ENCODE peak calls at places on chromosomes 1 and 21, in eight cellular contexts. One of them, this sample, is unnamed.

GRCh38 chr1:235972316-235973090 is 92.4 kb downstream of the NID1 start:
- DNase-seq in stimulated activated CD4-positive, alpha-beta T cell treated with anti-CD3 and anti-CD28 coated beads, TNF-alpha, amount 100 ng/mL, for 48 hours: no peak
- DNase-seq in psoas muscle: no peak
- DNase-seq in T-helper 9 cell: no peak
- DNase-seq in NCI-H1694 treated with DMSO at 0.1 percent for 48 hours: no peak
- DNase-seq in astrocyte of the hippocampus: peak; percentile 62
- DNase-seq in aorta: no peak
- DNase-seq in ureter: no peak
- DNase-seq in this sample: no peak

GRCh38 chr1:16372535-16373340 is 5.7 kb downstream of the SZRD1 start:
- DNase-seq in ureter: no peak
- DNase-seq in aorta: no peak
- DNase-seq in psoas muscle: no peak
- DNase-seq in T-helper 9 cell: no peak
- DNase-seq in astrocyte of the hippocampus: no peak
- DNase-seq in stimulated activated CD4-positive, alpha-beta T cell treated with anti-CD3 and anti-CD28 coated beads, TNF-alpha, amount 100 ng/mL, for 48 hours: no peak
- DNase-seq in NCI-H1694 treated with DMSO at 0.1 percent for 48 hours: no peak
- DNase-seq in this sample: no peak

GRCh38 chr1:180156631-180157091 is 2.0 kb downstream of the QSOX1 start:
- DNase-seq in psoas muscle: no peak
- DNase-seq in T-helper 9 cell: no peak
- DNase-seq in ureter: no peak
- DNase-seq in aorta: no peak
- DNase-seq in astrocyte of the hippocampus: peak; percentile 57
- DNase-seq in NCI-H1694 treated with DMSO at 0.1 percent for 48 hours: no peak
- DNase-seq in stimulated activated CD4-positive, alpha-beta T cell treated with anti-CD3 and anti-CD28 coated beads, TNF-alpha, amount 100 ng/mL, for 48 hours: no peak
- DNase-seq in this sample: no peak

GRCh38 chr21:34894401-34894800 is 154.7 kb downstream of the RUNX1 start:
- DNase-seq in ureter: no peak
- DNase-seq in NCI-H1694 treated with DMSO at 0.1 percent for 48 hours: no peak
- DNase-seq in astrocyte of the hippocampus: no peak
- DNase-seq in T-helper 9 cell: no peak
- DNase-seq in psoas muscle: no peak
- DNase-seq in aorta: no peak
- DNase-seq in stimulated activated CD4-positive, alpha-beta T cell treated with anti-CD3 and anti-CD28 coated beads, TNF-alpha, amount 100 ng/mL, for 48 hours: no peak
- DNase-seq in this sample: no peak

GRCh38 chr1:219324629-219325367 is 151.1 kb downstream of the LYPLAL1 start:
- DNase-seq in astrocyte of the hippocampus: peak; percentile 90
- DNase-seq in ureter: no peak
- DNase-seq in NCI-H1694 treated with DMSO at 0.1 percent for 48 hours: no peak
- DNase-seq in T-helper 9 cell: no peak
- DNase-seq in psoas muscle: no peak
- DNase-seq in aorta: no peak
- DNase-seq in stimulated activated CD4-positive, alpha-beta T cell treated with anti-CD3 and anti-CD28 coated beads, TNF-alpha, amount 100 ng/mL, for 48 hours: peak; percentile 7
- DNase-seq in this sample: no peak

GRCh38 chr1:171754971-171755370 is 13.1 kb upstream of the VAMP4 start:
- DNase-seq in T-helper 9 cell: no peak
- DNase-seq in astrocyte of the hippocampus: no peak
- DNase-seq in stimulated activated CD4-positive, alpha-beta T cell treated with anti-CD3 and anti-CD28 coated beads, TNF-alpha, amount 100 ng/mL, for 48 hours: no peak
- DNase-seq in ureter: no peak
- DNase-seq in aorta: no peak
- DNase-seq in psoas muscle: no peak
- DNase-seq in NCI-H1694 treated with DMSO at 0.1 percent for 48 hours: no peak
- DNase-seq in this sample: no peak

GRCh38 chr1:213066363-213066762 is 15.3 kb downstream of the RPS6KC1 start:
- DNase-seq in astrocyte of the hippocampus: no peak
- DNase-seq in T-helper 9 cell: no peak
- DNase-seq in aorta: no peak
- DNase-seq in ureter: no peak
- DNase-seq in NCI-H1694 treated with DMSO at 0.1 percent for 48 hours: no peak
- DNase-seq in psoas muscle: no peak
- DNase-seq in stimulated activated CD4-positive, alpha-beta T cell treated with anti-CD3 and anti-CD28 coated beads, TNF-alpha, amount 100 ng/mL, for 48 hours: no peak
- DNase-seq in this sample: no peak

GRCh38 chr1:214310777-214311690 is 30.1 kb downstream of the SMYD2 start:
- DNase-seq in aorta: no peak
- DNase-seq in T-helper 9 cell: no peak
- DNase-seq in stimulated activated CD4-positive, alpha-beta T cell treated with anti-CD3 and anti-CD28 coated beads, TNF-alpha, amount 100 ng/mL, for 48 hours: no peak
- DNase-seq in ureter: no peak
- DNase-seq in psoas muscle: no peak
- DNase-seq in astrocyte of the hippocampus: no peak
- DNase-seq in NCI-H1694 treated with DMSO at 0.1 percent for 48 hours: no peak
- DNase-seq in this sample: peak; percentile 78

GRCh38 chr1:119771016-119771415 is 2.3 kb upstream of the HMGCS2 start:
- DNase-seq in psoas muscle: no peak
- DNase-seq in NCI-H1694 treated with DMSO at 0.1 percent for 48 hours: peak; percentile 25
- DNase-seq in ureter: no peak
- DNase-seq in astrocyte of the hippocampus: no peak
- DNase-seq in stimulated activated CD4-positive, alpha-beta T cell treated with anti-CD3 and anti-CD28 coated beads, TNF-alpha, amount 100 ng/mL, for 48 hours: no peak
- DNase-seq in aorta: no peak
- DNase-seq in T-helper 9 cell: no peak
- DNase-seq in this sample: peak; percentile 6

GRCh38 chr1:208475449-208475848 is 231.3 kb upstream of the PLXNA2 start:
- DNase-seq in aorta: no peak
- DNase-seq in psoas muscle: no peak
- DNase-seq in ureter: no peak
- DNase-seq in astrocyte of the hippocampus: peak; percentile 57
- DNase-seq in NCI-H1694 treated with DMSO at 0.1 percent for 48 hours: no peak
- DNase-seq in T-helper 9 cell: no peak
- DNase-seq in stimulated activated CD4-positive, alpha-beta T cell treated with anti-CD3 and anti-CD28 coated beads, TNF-alpha, amount 100 ng/mL, for 48 hours: no peak
- DNase-seq in this sample: no peak

GRCh38 chr1:56357931-56358783 is 221.2 kb downstream of the PLPP3 start:
- DNase-seq in NCI-H1694 treated with DMSO at 0.1 percent for 48 hours: no peak
- DNase-seq in T-helper 9 cell: no peak
- DNase-seq in aorta: no peak
- DNase-seq in psoas muscle: no peak
- DNase-seq in stimulated activated CD4-positive, alpha-beta T cell treated with anti-CD3 and anti-CD28 coated beads, TNF-alpha, amount 100 ng/mL, for 48 hours: no peak
- DNase-seq in astrocyte of the hippocampus: no peak
- DNase-seq in ureter: no peak
- DNase-seq in this sample: no peak

GRCh38 chr1:32361674-32362473 is 411 bp downstream of the FAM229A start:
- DNase-seq in astrocyte of the hippocampus: peak; percentile 76
- DNase-seq in aorta: peak; percentile 71
- DNase-seq in ureter: no peak
- DNase-seq in NCI-H1694 treated with DMSO at 0.1 percent for 48 hours: no peak
- DNase-seq in stimulated activated CD4-positive, alpha-beta T cell treated with anti-CD3 and anti-CD28 coated beads, TNF-alpha, amount 100 ng/mL, for 48 hours: no peak
- DNase-seq in T-helper 9 cell: no peak
- DNase-seq in psoas muscle: peak; percentile 78
- DNase-seq in this sample: peak; percentile 46

GRCh38 chr1:57424231-57425027 is 569 bp upstream of the DAB1 start:
- DNase-seq in ureter: peak; percentile 51
- DNase-seq in stimulated activated CD4-positive, alpha-beta T cell treated with anti-CD3 and anti-CD28 coated beads, TNF-alpha, amount 100 ng/mL, for 48 hours: no peak
- DNase-seq in psoas muscle: peak; percentile 53
- DNase-seq in aorta: no peak
- DNase-seq in astrocyte of the hippocampus: peak; percentile 87
- DNase-seq in T-helper 9 cell: no peak
- DNase-seq in NCI-H1694 treated with DMSO at 0.1 percent for 48 hours: peak; percentile 63
- DNase-seq in this sample: peak; percentile 69

GRCh38 chr1:180581635-180582039 is 22.9 kb downstream of the OVAAL start:
- DNase-seq in stimulated activated CD4-positive, alpha-beta T cell treated with anti-CD3 and anti-CD28 coated beads, TNF-alpha, amount 100 ng/mL, for 48 hours: no peak
- DNase-seq in aorta: no peak
- DNase-seq in astrocyte of the hippocampus: no peak
- DNase-seq in T-helper 9 cell: no peak
- DNase-seq in ureter: no peak
- DNase-seq in NCI-H1694 treated with DMSO at 0.1 percent for 48 hours: no peak
- DNase-seq in psoas muscle: no peak
- DNase-seq in this sample: no peak

GRCh38 chr1:18632218-18632588 is 1.6 kb downstream of the PAX7 start:
- DNase-seq in astrocyte of the hippocampus: no peak
- DNase-seq in T-helper 9 cell: no peak
- DNase-seq in ureter: no peak
- DNase-seq in stimulated activated CD4-positive, alpha-beta T cell treated with anti-CD3 and anti-CD28 coated beads, TNF-alpha, amount 100 ng/mL, for 48 hours: no peak
- DNase-seq in aorta: no peak
- DNase-seq in psoas muscle: no peak
- DNase-seq in NCI-H1694 treated with DMSO at 0.1 percent for 48 hours: no peak
- DNase-seq in this sample: no peak

GRCh38 chr1:186943891-186944686 is 115.3 kb downstream of the PLA2G4A start:
- DNase-seq in stimulated activated CD4-positive, alpha-beta T cell treated with anti-CD3 and anti-CD28 coated beads, TNF-alpha, amount 100 ng/mL, for 48 hours: no peak
- DNase-seq in aorta: no peak
- DNase-seq in astrocyte of the hippocampus: no peak
- DNase-seq in T-helper 9 cell: no peak
- DNase-seq in ureter: no peak
- DNase-seq in psoas muscle: no peak
- DNase-seq in NCI-H1694 treated with DMSO at 0.1 percent for 48 hours: no peak
- DNase-seq in this sample: no peak

GRCh38 chr1:10528066-10529014 is 53.6 kb downstream of the PEX14 start:
- DNase-seq in ureter: no peak
- DNase-seq in T-helper 9 cell: no peak
- DNase-seq in NCI-H1694 treated with DMSO at 0.1 percent for 48 hours: no peak
- DNase-seq in astrocyte of the hippocampus: peak; percentile 94
- DNase-seq in psoas muscle: peak; percentile 83
- DNase-seq in stimulated activated CD4-positive, alpha-beta T cell treated with anti-CD3 and anti-CD28 coated beads, TNF-alpha, amount 100 ng/mL, for 48 hours: no peak
- DNase-seq in aorta: peak; percentile 78
- DNase-seq in this sample: no peak

GRCh38 chr1:40921522-40921921 is 58.0 kb upstream of the CTPS1 start:
- DNase-seq in NCI-H1694 treated with DMSO at 0.1 percent for 48 hours: no peak
- DNase-seq in ureter: no peak
- DNase-seq in astrocyte of the hippocampus: no peak
- DNase-seq in stimulated activated CD4-positive, alpha-beta T cell treated with anti-CD3 and anti-CD28 coated beads, TNF-alpha, amount 100 ng/mL, for 48 hours: no peak
- DNase-seq in aorta: no peak
- DNase-seq in T-helper 9 cell: no peak
- DNase-seq in psoas muscle: no peak
- DNase-seq in this sample: no peak

GRCh38 chr1:234309598-234310459 is 63.4 kb upstream of the COA6 start:
- DNase-seq in stimulated activated CD4-positive, alpha-beta T cell treated with anti-CD3 and anti-CD28 coated beads, TNF-alpha, amount 100 ng/mL, for 48 hours: peak; percentile 65
- DNase-seq in aorta: peak; percentile 57
- DNase-seq in psoas muscle: peak; percentile 70
- DNase-seq in T-helper 9 cell: peak; percentile 50
- DNase-seq in astrocyte of the hippocampus: peak; percentile 87
- DNase-seq in ureter: peak; percentile 60
- DNase-seq in NCI-H1694 treated with DMSO at 0.1 percent for 48 hours: peak; percentile 67
- DNase-seq in this sample: no peak

GRCh38 chr1:84504580-84505021 is 1.6 kb upstream of the SPATA1 start:
- DNase-seq in psoas muscle: no peak
- DNase-seq in T-helper 9 cell: no peak
- DNase-seq in ureter: no peak
- DNase-seq in aorta: no peak
- DNase-seq in NCI-H1694 treated with DMSO at 0.1 percent for 48 hours: no peak
- DNase-seq in stimulated activated CD4-positive, alpha-beta T cell treated with anti-CD3 and anti-CD28 coated beads, TNF-alpha, amount 100 ng/mL, for 48 hours: no peak
- DNase-seq in astrocyte of the hippocampus: peak; percentile 80
- DNase-seq in this sample: no peak

GRCh38 chr1:90400121-90400520 is 317.0 kb downstream of the BARHL2 start:
- DNase-seq in astrocyte of the hippocampus: no peak
- DNase-seq in T-helper 9 cell: no peak
- DNase-seq in NCI-H1694 treated with DMSO at 0.1 percent for 48 hours: no peak
- DNase-seq in aorta: no peak
- DNase-seq in stimulated activated CD4-positive, alpha-beta T cell treated with anti-CD3 and anti-CD28 coated beads, TNF-alpha, amount 100 ng/mL, for 48 hours: no peak
- DNase-seq in psoas muscle: no peak
- DNase-seq in ureter: no peak
- DNase-seq in this sample: no peak

GRCh38 chr1:157776971-157777386 is at the start of gene FCRL2:
- DNase-seq in psoas muscle: no peak
- DNase-seq in aorta: no peak
- DNase-seq in NCI-H1694 treated with DMSO at 0.1 percent for 48 hours: no peak
- DNase-seq in ureter: no peak
- DNase-seq in astrocyte of the hippocampus: no peak
- DNase-seq in stimulated activated CD4-positive, alpha-beta T cell treated with anti-CD3 and anti-CD28 coated beads, TNF-alpha, amount 100 ng/mL, for 48 hours: no peak
- DNase-seq in T-helper 9 cell: no peak
- DNase-seq in this sample: no peak

GRCh38 chr1:212814989-212815388 is 23.3 kb downstream of the TATDN3 start:
- DNase-seq in astrocyte of the hippocampus: peak; percentile 16
- DNase-seq in psoas muscle: no peak
- DNase-seq in aorta: no peak
- DNase-seq in stimulated activated CD4-positive, alpha-beta T cell treated with anti-CD3 and anti-CD28 coated beads, TNF-alpha, amount 100 ng/mL, for 48 hours: no peak
- DNase-seq in T-helper 9 cell: no peak
- DNase-seq in NCI-H1694 treated with DMSO at 0.1 percent for 48 hours: peak; percentile 30
- DNase-seq in ureter: no peak
- DNase-seq in this sample: peak; percentile 31

GRCh38 chr1:55062801-55063561 is 23.6 kb downstream of the PCSK9 start:
- DNase-seq in psoas muscle: no peak
- DNase-seq in aorta: no peak
- DNase-seq in ureter: no peak
- DNase-seq in astrocyte of the hippocampus: no peak
- DNase-seq in stimulated activated CD4-positive, alpha-beta T cell treated with anti-CD3 and anti-CD28 coated beads, TNF-alpha, amount 100 ng/mL, for 48 hours: no peak
- DNase-seq in T-helper 9 cell: no peak
- DNase-seq in NCI-H1694 treated with DMSO at 0.1 percent for 48 hours: peak; percentile 79
- DNase-seq in this sample: peak; percentile 58

GRCh38 chr1:225917536-225917935 is 6.5 kb downstream of the PYCR2 start:
- DNase-seq in NCI-H1694 treated with DMSO at 0.1 percent for 48 hours: no peak
- DNase-seq in psoas muscle: no peak
- DNase-seq in astrocyte of the hippocampus: no peak
- DNase-seq in aorta: peak; percentile 2
- DNase-seq in ureter: no peak
- DNase-seq in T-helper 9 cell: no peak
- DNase-seq in stimulated activated CD4-positive, alpha-beta T cell treated with anti-CD3 and anti-CD28 coated beads, TNF-alpha, amount 100 ng/mL, for 48 hours: no peak
- DNase-seq in this sample: no peak

GRCh38 chr1:150973258-150973825 is 1.3 kb downstream of the CERS2 start:
- DNase-seq in stimulated activated CD4-positive, alpha-beta T cell treated with anti-CD3 and anti-CD28 coated beads, TNF-alpha, amount 100 ng/mL, for 48 hours: peak; percentile 22
- DNase-seq in NCI-H1694 treated with DMSO at 0.1 percent for 48 hours: no peak
- DNase-seq in aorta: peak; percentile 62
- DNase-seq in T-helper 9 cell: no peak
- DNase-seq in psoas muscle: no peak
- DNase-seq in ureter: no peak
- DNase-seq in astrocyte of the hippocampus: peak; percentile 48
- DNase-seq in this sample: no peak

GRCh38 chr1:234372011-234372757 is 1.1 kb upstream of the COA6 start:
- DNase-seq in astrocyte of the hippocampus: no peak
- DNase-seq in psoas muscle: no peak
- DNase-seq in T-helper 9 cell: no peak
- DNase-seq in stimulated activated CD4-positive, alpha-beta T cell treated with anti-CD3 and anti-CD28 coated beads, TNF-alpha, amount 100 ng/mL, for 48 hours: no peak
- DNase-seq in NCI-H1694 treated with DMSO at 0.1 percent for 48 hours: no peak
- DNase-seq in ureter: no peak
- DNase-seq in aorta: no peak
- DNase-seq in this sample: no peak

GRCh38 chr1:57278558-57278957 is 145.3 kb downstream of the DAB1 start:
- DNase-seq in NCI-H1694 treated with DMSO at 0.1 percent for 48 hours: no peak
- DNase-seq in psoas muscle: no peak
- DNase-seq in ureter: no peak
- DNase-seq in stimulated activated CD4-positive, alpha-beta T cell treated with anti-CD3 and anti-CD28 coated beads, TNF-alpha, amount 100 ng/mL, for 48 hours: no peak
- DNase-seq in aorta: no peak
- DNase-seq in T-helper 9 cell: no peak
- DNase-seq in astrocyte of the hippocampus: no peak
- DNase-seq in this sample: no peak

GRCh38 chr21:34553199-34553952 is 41.4 kb upstream of the KCNE1 start:
- DNase-seq in psoas muscle: no peak
- DNase-seq in NCI-H1694 treated with DMSO at 0.1 percent for 48 hours: no peak
- DNase-seq in T-helper 9 cell: no peak
- DNase-seq in ureter: no peak
- DNase-seq in astrocyte of the hippocampus: peak; percentile 46
- DNase-seq in stimulated activated CD4-positive, alpha-beta T cell treated with anti-CD3 and anti-CD28 coated beads, TNF-alpha, amount 100 ng/mL, for 48 hours: no peak
- DNase-seq in aorta: no peak
- DNase-seq in this sample: no peak

GRCh38 chr1:114758251-114758832 is 558 bp upstream of the CSDE1 start:
- DNase-seq in psoas muscle: no peak
- DNase-seq in ureter: no peak
- DNase-seq in stimulated activated CD4-positive, alpha-beta T cell treated with anti-CD3 and anti-CD28 coated beads, TNF-alpha, amount 100 ng/mL, for 48 hours: no peak
- DNase-seq in aorta: no peak
- DNase-seq in astrocyte of the hippocampus: no peak
- DNase-seq in T-helper 9 cell: no peak
- DNase-seq in NCI-H1694 treated with DMSO at 0.1 percent for 48 hours: peak; percentile 4
- DNase-seq in this sample: no peak

GRCh38 chr1:8862528-8862927 is 16.0 kb downstream of the ENO1 start:
- DNase-seq in stimulated activated CD4-positive, alpha-beta T cell treated with anti-CD3 and anti-CD28 coated beads, TNF-alpha, amount 100 ng/mL, for 48 hours: no peak
- DNase-seq in T-helper 9 cell: no peak
- DNase-seq in psoas muscle: no peak
- DNase-seq in ureter: no peak
- DNase-seq in astrocyte of the hippocampus: peak; percentile 49
- DNase-seq in NCI-H1694 treated with DMSO at 0.1 percent for 48 hours: no peak
- DNase-seq in aorta: no peak
- DNase-seq in this sample: no peak

GRCh38 chr1:99648107-99648506 is 2.2 kb downstream of the PALMD start:
- DNase-seq in T-helper 9 cell: no peak
- DNase-seq in ureter: no peak
- DNase-seq in stimulated activated CD4-positive, alpha-beta T cell treated with anti-CD3 and anti-CD28 coated beads, TNF-alpha, amount 100 ng/mL, for 48 hours: no peak
- DNase-seq in psoas muscle: peak; percentile 79
- DNase-seq in aorta: no peak
- DNase-seq in NCI-H1694 treated with DMSO at 0.1 percent for 48 hours: peak; percentile 29
- DNase-seq in astrocyte of the hippocampus: no peak
- DNase-seq in this sample: peak; percentile 64

GRCh38 chr1:242426271-242426905 is 98.1 kb downstream of the PLD5 start:
- DNase-seq in ureter: no peak
- DNase-seq in NCI-H1694 treated with DMSO at 0.1 percent for 48 hours: no peak
- DNase-seq in aorta: no peak
- DNase-seq in T-helper 9 cell: no peak
- DNase-seq in astrocyte of the hippocampus: no peak
- DNase-seq in stimulated activated CD4-positive, alpha-beta T cell treated with anti-CD3 and anti-CD28 coated beads, TNF-alpha, amount 100 ng/mL, for 48 hours: no peak
- DNase-seq in psoas muscle: no peak
- DNase-seq in this sample: no peak

GRCh38 chr1:240739139-240739538 is 127.2 kb upstream of the GREM2 start:
- DNase-seq in aorta: no peak
- DNase-seq in T-helper 9 cell: no peak
- DNase-seq in astrocyte of the hippocampus: peak; percentile 56
- DNase-seq in NCI-H1694 treated with DMSO at 0.1 percent for 48 hours: no peak
- DNase-seq in stimulated activated CD4-positive, alpha-beta T cell treated with anti-CD3 and anti-CD28 coated beads, TNF-alpha, amount 100 ng/mL, for 48 hours: no peak
- DNase-seq in ureter: no peak
- DNase-seq in psoas muscle: no peak
- DNase-seq in this sample: no peak